ENCODE peak calls at places on chromosome 3, in nine cellular contexts. One of them, this sample, is unnamed.
A peak's percentile ranks its signal among the peaks of the same experiment; 100 is the strongest.

GRCh38 chr3:127744216-127744815 is 71.6 kb downstream of the ABTB1 start:
- DNase-seq in psoas muscle: no peak
- DNase-seq in lower lobe of right lung: no peak
- DNase-seq in H9: no peak
- DNase-seq in body of pancreas: no peak
- DNase-seq in PC-3: no peak
- DNase-seq in fibroblast of lung: no peak
- DNase-seq in lung: no peak
- DNase-seq in breast epithelium: no peak
- DNase-seq in this sample: no peak

GRCh38 chr3:9870978-9871377 is 9.1 kb downstream of the CIDEC start:
- DNase-seq in psoas muscle: no peak
- DNase-seq in lower lobe of right lung: no peak
- DNase-seq in H9: no peak
- DNase-seq in body of pancreas: no peak
- DNase-seq in PC-3: peak; percentile 65
- DNase-seq in fibroblast of lung: peak; percentile 60
- DNase-seq in lung: no peak
- DNase-seq in breast epithelium: no peak
- DNase-seq in this sample: no peak

GRCh38 chr3:125055165-125055912 is 458 bp downstream of the HEG1 start:
- DNase-seq in psoas muscle: peak; percentile 66
- DNase-seq in lower lobe of right lung: no peak
- DNase-seq in H9: no peak
- DNase-seq in body of pancreas: no peak
- DNase-seq in PC-3: no peak
- DNase-seq in fibroblast of lung: no peak
- DNase-seq in lung: no peak
- DNase-seq in breast epithelium: no peak
- DNase-seq in this sample: peak; percentile 53

GRCh38 chr3:139541156-139541897 is 1.8 kb upstream of the RBP1 start:
- DNase-seq in psoas muscle: no peak
- DNase-seq in lower lobe of right lung: no peak
- DNase-seq in H9: no peak
- DNase-seq in body of pancreas: no peak
- DNase-seq in PC-3: no peak
- DNase-seq in fibroblast of lung: peak; percentile 51
- DNase-seq in lung: no peak
- DNase-seq in breast epithelium: no peak
- DNase-seq in this sample: no peak

GRCh38 chr3:30970183-30970582 is 75.7 kb upstream of the GADL1 start:
- DNase-seq in psoas muscle: no peak
- DNase-seq in lower lobe of right lung: no peak
- DNase-seq in H9: no peak
- DNase-seq in body of pancreas: no peak
- DNase-seq in PC-3: peak; percentile 67
- DNase-seq in fibroblast of lung: no peak
- DNase-seq in lung: no peak
- DNase-seq in breast epithelium: no peak
- DNase-seq in this sample: no peak

GRCh38 chr3:151130437-151130836 is 45.0 kb downstream of the MED12L start:
- DNase-seq in psoas muscle: no peak
- DNase-seq in lower lobe of right lung: peak; percentile 65
- DNase-seq in H9: no peak
- DNase-seq in body of pancreas: no peak
- DNase-seq in PC-3: no peak
- DNase-seq in fibroblast of lung: no peak
- DNase-seq in lung: peak; percentile 36
- DNase-seq in breast epithelium: no peak
- DNase-seq in this sample: no peak

GRCh38 chr3:182258538-182259177 is 534.6 kb upstream of the ATP11B start:
- DNase-seq in psoas muscle: no peak
- DNase-seq in lower lobe of right lung: no peak
- DNase-seq in H9: no peak
- DNase-seq in body of pancreas: no peak
- DNase-seq in PC-3: peak; percentile 66
- DNase-seq in fibroblast of lung: peak; percentile 58
- DNase-seq in lung: no peak
- DNase-seq in breast epithelium: no peak
- DNase-seq in this sample: no peak

GRCh38 chr3:93994056-93994455 is 14.1 kb downstream of the ARL13B start:
- DNase-seq in psoas muscle: no peak
- DNase-seq in lower lobe of right lung: no peak
- DNase-seq in H9: no peak
- DNase-seq in body of pancreas: no peak
- DNase-seq in PC-3: no peak
- DNase-seq in fibroblast of lung: peak; percentile 30
- DNase-seq in lung: no peak
- DNase-seq in breast epithelium: no peak
- DNase-seq in this sample: no peak

GRCh38 chr3:69031635-69032034 is 18.2 kb upstream of the EOGT start:
- DNase-seq in psoas muscle: no peak
- DNase-seq in lower lobe of right lung: no peak
- DNase-seq in H9: no peak
- DNase-seq in body of pancreas: no peak
- DNase-seq in PC-3: no peak
- DNase-seq in fibroblast of lung: no peak
- DNase-seq in lung: no peak
- DNase-seq in breast epithelium: no peak
- DNase-seq in this sample: no peak

GRCh38 chr3:159149633-159150032 is 347.8 kb downstream of the MFSD1 start:
- DNase-seq in psoas muscle: no peak
- DNase-seq in lower lobe of right lung: no peak
- DNase-seq in H9: no peak
- DNase-seq in body of pancreas: no peak
- DNase-seq in PC-3: no peak
- DNase-seq in fibroblast of lung: no peak
- DNase-seq in lung: no peak
- DNase-seq in breast epithelium: no peak
- DNase-seq in this sample: no peak

GRCh38 chr3:69200384-69201068 is 78.1 kb upstream of the LMOD3 start:
- DNase-seq in psoas muscle: no peak
- DNase-seq in lower lobe of right lung: no peak
- DNase-seq in H9: no peak
- DNase-seq in body of pancreas: peak; percentile 77
- DNase-seq in PC-3: peak; percentile 83
- DNase-seq in fibroblast of lung: peak; percentile 65
- DNase-seq in lung: no peak
- DNase-seq in breast epithelium: peak; percentile 45
- DNase-seq in this sample: peak; percentile 18

GRCh38 chr3:129386984-129387383 is 41.5 kb downstream of the EFCAB12 start:
- DNase-seq in psoas muscle: no peak
- DNase-seq in lower lobe of right lung: no peak
- DNase-seq in H9: no peak
- DNase-seq in body of pancreas: no peak
- DNase-seq in PC-3: no peak
- DNase-seq in fibroblast of lung: no peak
- DNase-seq in lung: no peak
- DNase-seq in breast epithelium: no peak
- DNase-seq in this sample: no peak

GRCh38 chr3:102926618-102927017 is 491.8 kb downstream of the ZPLD1 start:
- DNase-seq in psoas muscle: no peak
- DNase-seq in lower lobe of right lung: no peak
- DNase-seq in H9: peak; percentile 59
- DNase-seq in body of pancreas: no peak
- DNase-seq in PC-3: no peak
- DNase-seq in fibroblast of lung: no peak
- DNase-seq in lung: no peak
- DNase-seq in breast epithelium: no peak
- DNase-seq in this sample: no peak

GRCh38 chr3:52986938-52987337 is 58.9 kb downstream of the SFMBT1 start:
- DNase-seq in psoas muscle: no peak
- DNase-seq in lower lobe of right lung: no peak
- DNase-seq in H9: no peak
- DNase-seq in body of pancreas: no peak
- DNase-seq in PC-3: no peak
- DNase-seq in fibroblast of lung: peak; percentile 32
- DNase-seq in lung: no peak
- DNase-seq in breast epithelium: no peak
- DNase-seq in this sample: no peak

GRCh38 chr3:141234283-141234682 is 2.7 kb downstream of the PXYLP1 start:
- DNase-seq in psoas muscle: peak; percentile 53
- DNase-seq in lower lobe of right lung: peak; percentile 66
- DNase-seq in H9: no peak
- DNase-seq in body of pancreas: no peak
- DNase-seq in PC-3: no peak
- DNase-seq in fibroblast of lung: no peak
- DNase-seq in lung: peak; percentile 54
- DNase-seq in breast epithelium: no peak
- DNase-seq in this sample: peak; percentile 55
- H3K4me1 ChIP-seq in psoas muscle: peaks cover 28% of the 10 kb centered on the region
- H3K4me1 ChIP-seq in lower lobe of right lung: peaks cover 22% of the 10 kb centered on the region
- H3K4me1 ChIP-seq in H9: peaks cover 8% of the 10 kb centered on the region
- H3K4me1 ChIP-seq in body of pancreas: peaks cover 48% of the 10 kb centered on the region
- H3K4me1 ChIP-seq in PC-3: peaks cover 11% of the 10 kb centered on the region
- H3K4me1 ChIP-seq in fibroblast of lung: peaks cover 7% of the 10 kb centered on the region
- H3K4me1 ChIP-seq in lung: peaks cover 2% of the 10 kb centered on the region
- H3K4me1 ChIP-seq in breast epithelium: no peaks in the 10 kb centered on the region
- H3K4me1 ChIP-seq in this sample: peaks cover 34% of the 10 kb centered on the region

GRCh38 chr3:138394156-138394555 is 40.3 kb upstream of the ESYT3 start:
- DNase-seq in psoas muscle: no peak
- DNase-seq in lower lobe of right lung: no peak
- DNase-seq in H9: no peak
- DNase-seq in body of pancreas: no peak
- DNase-seq in PC-3: no peak
- DNase-seq in fibroblast of lung: no peak
- DNase-seq in lung: no peak
- DNase-seq in breast epithelium: no peak
- DNase-seq in this sample: no peak

GRCh38 chr3:138398791-138399575 is 35.4 kb upstream of the ESYT3 start:
- DNase-seq in psoas muscle: peak; percentile 45
- DNase-seq in lower lobe of right lung: no peak
- DNase-seq in H9: peak; percentile 9
- DNase-seq in body of pancreas: no peak
- DNase-seq in PC-3: no peak
- DNase-seq in fibroblast of lung: peak; percentile 11
- DNase-seq in lung: no peak
- DNase-seq in breast epithelium: no peak
- DNase-seq in this sample: no peak

GRCh38 chr3:138397983-138398382 is 36.4 kb upstream of the ESYT3 start:
- DNase-seq in psoas muscle: no peak
- DNase-seq in lower lobe of right lung: no peak
- DNase-seq in H9: peak; percentile 19
- DNase-seq in body of pancreas: no peak
- DNase-seq in PC-3: peak; percentile 4
- DNase-seq in fibroblast of lung: no peak
- DNase-seq in lung: no peak
- DNase-seq in breast epithelium: no peak
- DNase-seq in this sample: no peak

GRCh38 chr3:138395865-138396751 is 38.3 kb upstream of the ESYT3 start:
- DNase-seq in psoas muscle: peak; percentile 50
- DNase-seq in lower lobe of right lung: no peak
- DNase-seq in H9: peak; percentile 29
- DNase-seq in body of pancreas: no peak
- DNase-seq in PC-3: no peak
- DNase-seq in fibroblast of lung: no peak
- DNase-seq in lung: no peak
- DNase-seq in breast epithelium: no peak
- DNase-seq in this sample: peak; percentile 85

DNA sequence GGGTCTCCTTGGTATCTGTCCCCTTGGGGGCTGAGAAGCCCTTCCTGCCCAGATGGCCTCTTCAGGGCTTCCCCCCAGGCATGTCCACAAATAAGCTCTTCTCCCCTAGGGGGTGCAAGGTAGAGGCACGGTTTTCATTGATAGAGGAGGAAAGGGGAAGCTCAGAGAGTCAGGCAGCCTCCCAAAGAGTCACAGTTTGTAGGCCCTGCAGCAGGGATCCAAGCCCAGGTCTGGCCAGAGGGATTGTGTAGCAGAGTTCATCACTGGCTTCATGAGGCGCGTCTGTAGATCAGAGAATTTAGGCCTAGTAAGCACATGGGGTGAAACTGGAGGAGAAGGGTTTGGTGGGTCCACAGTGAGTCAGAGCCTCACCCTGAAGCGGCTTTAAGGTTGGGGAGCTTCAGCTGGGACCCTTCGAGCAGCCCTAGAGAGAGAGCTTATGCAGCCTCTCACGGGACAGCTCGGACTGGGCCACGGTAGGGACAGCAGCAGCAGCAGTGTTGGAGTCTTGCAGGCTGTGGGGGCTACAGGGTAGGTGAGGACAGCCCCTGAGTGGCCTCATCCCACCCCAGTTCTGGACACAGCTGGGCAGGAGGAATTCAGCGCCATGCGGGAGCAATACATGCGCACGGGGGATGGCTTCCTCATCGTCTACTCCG is 37.5 kb upstream of the ESYT3 start:
- DNase-seq in psoas muscle: no peak
- DNase-seq in lower lobe of right lung: no peak
- DNase-seq in H9: no peak
- DNase-seq in body of pancreas: no peak
- DNase-seq in PC-3: no peak
- DNase-seq in fibroblast of lung: no peak
- DNase-seq in lung: no peak
- DNase-seq in breast epithelium: no peak
- DNase-seq in this sample: no peak
- TF ChIP-seq CTCF in psoas muscle: no peak
- TF ChIP-seq CTCF in lower lobe of right lung: no peak
- TF ChIP-seq CTCF in H9: no peak
- TF ChIP-seq CTCF in body of pancreas: no peak
- TF ChIP-seq CTCF in PC-3: no peak
- TF ChIP-seq CTCF in fibroblast of lung: no peak
- TF ChIP-seq CTCF in lung: no peak
- TF ChIP-seq CTCF in breast epithelium: no peak
- TF ChIP-seq CTCF in this sample: no peak

DNA sequence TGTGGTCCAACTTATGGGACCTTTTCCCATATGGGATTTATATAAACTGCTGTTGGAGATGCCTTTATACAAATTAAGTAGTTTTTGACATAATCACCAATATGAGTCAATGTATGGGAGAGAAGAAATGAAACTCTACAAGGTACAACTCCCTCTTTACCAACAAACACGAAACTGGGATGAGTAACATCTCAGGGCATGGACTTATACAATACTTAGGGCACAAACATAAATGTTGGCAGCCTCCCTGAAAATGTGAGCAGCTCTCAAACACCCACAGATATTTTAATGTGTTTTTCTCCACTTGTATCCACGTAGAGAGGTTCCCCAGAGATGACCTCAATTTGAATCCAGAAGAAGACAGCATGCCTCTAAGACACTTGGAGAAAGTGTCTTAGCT is 161.6 kb downstream of the MAGI1 start:
- DNase-seq in psoas muscle: no peak
- DNase-seq in lower lobe of right lung: no peak
- DNase-seq in H9: no peak
- DNase-seq in body of pancreas: no peak
- DNase-seq in PC-3: no peak
- DNase-seq in fibroblast of lung: no peak
- DNase-seq in lung: no peak
- DNase-seq in breast epithelium: no peak
- DNase-seq in this sample: no peak
- H3K27ac ChIP-seq in psoas muscle: no peak overlapping the region
- H3K27ac ChIP-seq in lower lobe of right lung: no peak overlapping the region
- H3K27ac ChIP-seq in H9: no peak overlapping the region
- H3K27ac ChIP-seq in body of pancreas: no peak overlapping the region
- H3K27ac ChIP-seq in PC-3: no peak overlapping the region
- H3K27ac ChIP-seq in fibroblast of lung: no peak overlapping the region
- H3K27ac ChIP-seq in lung: no peak overlapping the region
- H3K27ac ChIP-seq in breast epithelium: no peak overlapping the region
- H3K27ac ChIP-seq in this sample: no peak overlapping the region

DNA sequence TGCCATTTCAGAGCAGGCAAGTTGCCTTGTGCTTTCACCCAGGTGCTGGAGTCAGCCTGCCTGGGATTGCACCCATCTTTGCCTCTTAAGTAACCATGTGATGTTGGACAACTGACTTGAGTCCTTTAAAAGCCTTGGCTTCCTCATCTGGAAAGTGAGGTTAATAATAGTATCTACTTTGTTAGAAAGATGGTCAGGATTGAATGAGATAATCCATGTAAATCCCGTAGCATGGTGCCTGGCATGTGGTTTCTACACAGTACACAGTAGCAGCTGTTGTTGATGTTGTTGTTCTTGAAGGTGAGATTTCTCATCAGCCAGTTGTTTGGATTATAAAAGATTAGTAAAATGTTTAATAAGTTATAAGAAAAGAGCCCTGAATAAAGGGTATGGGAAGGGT is 48.8 kb downstream of the PSMD6 start:
- DNase-seq in psoas muscle: no peak
- DNase-seq in lower lobe of right lung: no peak
- DNase-seq in H9: no peak
- DNase-seq in body of pancreas: no peak
- DNase-seq in PC-3: no peak
- DNase-seq in fibroblast of lung: no peak
- DNase-seq in lung: no peak
- DNase-seq in breast epithelium: no peak
- DNase-seq in this sample: no peak
- H3K4me1 ChIP-seq in psoas muscle: peaks cover 77% of the 10 kb centered on the region
- H3K4me1 ChIP-seq in lower lobe of right lung: peaks cover 100% of the 10 kb centered on the region
- H3K4me1 ChIP-seq in H9: peaks cover 9% of the 10 kb centered on the region
- H3K4me1 ChIP-seq in body of pancreas: peaks cover 98% of the 10 kb centered on the region
- H3K4me1 ChIP-seq in PC-3: peaks cover 10% of the 10 kb centered on the region
- H3K4me1 ChIP-seq in fibroblast of lung: peaks cover 34% of the 10 kb centered on the region
- H3K4me1 ChIP-seq in lung: peaks cover 14% of the 10 kb centered on the region
- H3K4me1 ChIP-seq in breast epithelium: no peaks in the 10 kb centered on the region
- H3K4me1 ChIP-seq in this sample: peaks cover 72% of the 10 kb centered on the region

This sample was measured in heart left ventricle.